ENCODE peak calls at places on chromosomes 16 and 17, in eight cellular contexts. X is heart left ventricle, Q is fibroblast of pulmonary artery, O is neural progenitor cell, K is IMR-90, C is BJ, S is lower leg skin, I is mucosa of descending colon. E is an unnamed sample.

GRCh38 chr17:13977837-13978236 is 91.5 kb upstream of the COX10 start:
- DNase-seq in X (no peak), Q (no peak), O (no peak), K (no peak), C (no peak), S (no peak), I (no peak), E (no peak)

GRCh38 chr17:55680983-55681382 is 41.7 kb downstream of the TMEM100 start:
- DNase-seq in X (no peak), Q (no peak), O (no peak), K (no peak), C (no peak), S (no peak), I (no peak), E (no peak)

GRCh38 chr17:78128616-78129384 is at the start of gene TMC6:
- DNase-seq in X (peak; percentile 78), Q (no peak), O (peak; percentile 74), K (no peak), C (no peak), S (no peak), I (peak; percentile 88), E (peak; percentile 82)

GRCh38 chr17:75720656-75721462 is at the start of gene ITGB4:
- DNase-seq in X (no peak), Q (no peak), O (peak; percentile 80), K (no peak), C (no peak), S (no peak), I (peak; percentile 91), E (peak; percentile 57)

GRCh38 chr17:68288804-68289203 is 2.1 kb downstream of the SLC16A6 start:
- DNase-seq in X (no peak), Q (no peak), O (peak; percentile 25), K (no peak), C (no peak), S (no peak), I (no peak), E (no peak)

GRCh38 chr17:72838068-72838467 is 254.4 kb downstream of the SLC39A11 start:
- DNase-seq in X (no peak), Q (no peak), O (no peak), K (no peak), C (no peak), S (no peak), I (no peak), E (no peak)

GRCh38 chr16:48507886-48508285 is 102.1 kb downstream of the N4BP1 start:
- DNase-seq in X (no peak), Q (no peak), O (no peak), K (no peak), C (no peak), S (no peak), I (no peak), E (no peak)

GRCh38 chr16:56357765-56358322 is 67.5 kb downstream of the AMFR start:
- DNase-seq in X (no peak), Q (no peak), O (peak; percentile 25), K (no peak), C (no peak), S (no peak), I (peak; percentile 44), E (no peak)

GRCh38 chr16:11076259-11077018 is 132.1 kb downstream of the CLEC16A start:
- DNase-seq in X (no peak), Q (no peak), O (peak; percentile 24), K (peak; percentile 44), C (no peak), S (no peak), I (no peak), E (peak; percentile 67)

GRCh38 chr17:80673152-80673920 is 128.7 kb downstream of the RPTOR start:
- DNase-seq in X (no peak), Q (peak; percentile 28), O (no peak), K (peak; percentile 40), C (no peak), S (no peak), I (no peak), E (no peak)

DNA sequence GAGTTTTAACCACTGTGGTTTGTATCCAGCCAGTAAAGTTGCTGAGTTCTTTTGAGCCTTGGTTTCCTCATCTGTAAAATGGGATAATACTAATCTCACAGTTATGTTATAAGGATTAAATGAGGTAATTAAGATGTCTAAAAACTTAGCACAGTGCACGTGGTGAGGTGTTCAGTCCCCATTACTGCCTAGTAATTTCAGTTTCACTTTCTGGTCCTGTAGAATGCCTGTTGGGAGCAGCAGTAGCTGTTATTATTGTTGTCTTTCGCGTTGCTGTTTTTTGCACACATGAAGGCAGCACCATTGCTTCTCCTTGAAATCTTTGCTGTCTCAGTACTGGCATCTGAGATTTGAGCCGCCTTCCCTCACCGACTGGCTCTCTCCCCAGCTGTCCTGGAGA is 182.4 kb downstream of the DNAH9 start:
- DNase-seq in X (no peak), Q (no peak), O (no peak), K (no peak), C (no peak), S (no peak), I (no peak), E (no peak)
- TF ChIP-seq CTCF in X (no peak), Q (no peak), O (no peak), K (no peak), C (no peak), S (no peak), I (no peak), E (no peak)

GRCh38 chr16:68113765-68114240 is 28.6 kb downstream of the NFATC3 start:
- DNase-seq in X (no peak), Q (no peak), O (no peak), K (no peak), C (no peak), S (no peak), I (no peak), E (no peak)

GRCh38 chr16:68117884-68118283 is 32.7 kb downstream of the NFATC3 start:
- DNase-seq in X (no peak), Q (no peak), O (no peak), K (no peak), C (no peak), S (no peak), I (no peak), E (no peak)

GRCh38 chr16:68113059-68113757 is 28.0 kb downstream of the NFATC3 start:
- DNase-seq in X (no peak), Q (no peak), O (no peak), K (no peak), C (no peak), S (no peak), I (no peak), E (no peak)

GRCh38 chr16:68115851-68116250 is 30.7 kb downstream of the NFATC3 start:
- DNase-seq in X (no peak), Q (no peak), O (no peak), K (no peak), C (no peak), S (no peak), I (no peak), E (no peak)

DNA sequence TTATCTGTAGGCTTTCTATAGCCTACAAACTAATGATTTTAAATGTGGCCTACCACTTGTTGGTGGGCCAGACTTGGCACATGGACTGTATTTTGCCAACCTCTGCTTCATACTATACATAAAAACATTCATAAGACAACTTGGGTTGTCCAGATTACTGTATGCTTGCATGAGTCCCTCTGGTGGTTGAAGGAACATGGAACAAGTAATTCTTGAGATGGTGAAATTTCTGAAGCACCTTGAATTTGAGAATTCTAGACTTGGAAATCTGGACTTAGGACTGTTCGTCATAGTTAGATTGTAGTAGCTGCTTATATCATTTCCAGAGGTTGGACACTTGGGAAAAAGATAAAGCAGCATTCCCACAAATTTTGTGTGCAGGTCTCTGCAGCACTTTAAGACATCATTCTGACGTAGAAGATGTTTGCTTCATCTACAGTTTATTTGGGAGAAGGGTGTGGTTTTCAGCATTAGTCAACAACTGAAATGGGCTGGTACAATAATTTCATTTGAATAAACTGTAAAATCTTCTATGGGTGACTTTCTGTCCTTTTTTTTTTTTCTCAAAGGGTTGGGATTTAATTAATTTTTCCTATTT is 31.2 kb downstream of the NFATC3 start:
- DNase-seq in X (no peak), Q (peak; percentile 65), O (no peak), K (peak; percentile 51), C (no peak), S (no peak), I (no peak), E (no peak)
- TF ChIP-seq CTCF in X (peak; percentile 32), Q (peak; percentile 74), O (peak; percentile 24), K (peak; percentile 46), C (peak; percentile 57), S (no peak), I (no peak), E (peak; percentile 63)

GRCh38 chr16:57997176-57997527 is 3.3 kb downstream of the ZNF319 start:
- DNase-seq in X (no peak), Q (no peak), O (no peak), K (no peak), C (no peak), S (no peak), I (no peak), E (no peak)
- TF ChIP-seq CTCF in X (no peak), Q (no peak), O (no peak), K (no peak), C (no peak), S (no peak), I (no peak), E (no peak)

DNA sequence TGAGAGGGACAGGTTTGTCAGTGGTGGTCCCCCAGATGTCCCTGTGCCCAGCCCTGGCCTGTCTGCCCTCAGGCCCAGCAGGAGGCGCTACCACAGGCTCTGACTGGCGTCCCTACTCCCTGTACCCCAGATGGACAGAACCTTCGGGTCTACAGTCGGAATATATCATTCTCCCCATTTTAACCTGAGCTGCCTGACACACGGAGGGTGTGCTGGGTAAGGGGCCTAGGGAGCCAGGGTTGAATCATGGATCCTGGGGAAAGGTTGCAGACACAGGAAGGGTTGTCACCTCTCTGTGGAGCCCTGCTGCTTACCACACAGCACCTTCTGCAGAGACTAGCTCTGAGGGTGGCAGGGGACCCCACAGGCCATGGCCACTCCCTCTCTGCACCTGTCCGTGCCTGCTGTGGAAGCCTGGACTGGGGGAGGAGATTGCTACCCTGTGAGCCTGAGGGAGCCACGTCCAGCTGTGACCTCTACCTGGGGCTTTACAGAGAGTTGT is 162.2 kb upstream of the ZNF267 start:
- DNase-seq in X (no peak), Q (no peak), O (no peak), K (no peak), C (no peak), S (no peak), I (no peak), E (no peak)
- TF ChIP-seq CTCF in X (no peak), Q (no peak), O (peak; percentile 11), K (no peak), C (no peak), S (no peak), I (no peak), E (peak; percentile 38)

DNA sequence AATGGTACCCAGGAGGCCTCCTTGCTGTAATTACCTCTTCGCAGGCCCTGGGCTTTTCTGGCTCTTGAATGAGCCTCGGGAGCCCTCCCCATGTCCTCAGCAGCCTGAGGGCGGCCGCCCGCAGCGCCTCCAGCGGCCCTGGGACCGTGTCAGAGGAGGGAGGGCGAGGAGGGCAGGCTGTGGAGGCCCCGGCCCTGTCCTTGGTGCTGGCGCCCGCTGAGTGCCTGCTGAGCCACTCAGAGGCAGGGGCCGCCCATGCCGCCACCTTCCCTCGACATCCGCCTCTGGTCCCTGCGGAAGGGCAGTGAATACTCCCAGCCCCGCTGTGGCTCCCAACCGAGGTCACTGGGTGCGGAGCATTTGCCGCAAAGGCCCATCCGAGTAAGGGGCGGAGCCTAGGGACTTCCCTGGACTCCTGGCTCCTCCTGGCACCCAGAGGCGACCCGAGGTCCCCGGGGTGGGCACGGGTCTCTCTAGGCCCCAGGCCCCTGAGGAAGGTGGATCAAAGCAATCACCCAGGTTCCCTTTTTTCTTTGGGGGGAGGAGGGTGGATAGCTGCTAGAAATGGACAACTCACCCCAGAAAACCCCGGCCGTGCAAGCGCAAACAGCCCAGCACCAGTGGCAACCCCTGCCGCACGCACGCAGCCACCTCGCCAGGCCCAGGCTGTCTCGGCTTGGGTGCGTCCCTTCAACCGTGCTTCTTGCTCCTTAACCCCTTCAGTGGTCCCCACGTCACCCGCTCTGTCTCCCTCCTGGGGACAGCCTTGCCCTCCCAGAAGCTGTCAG is 2.7 kb downstream of the RBFOX3 start:
- DNase-seq in X (no peak), Q (peak; percentile 25), O (peak; percentile 88), K (no peak), C (no peak), S (no peak), I (no peak), E (no peak)
- TF ChIP-seq CTCF in X (peak; percentile 14), Q (no peak), O (peak; percentile 38), K (peak; percentile 9), C (peak; percentile 17), S (no peak), I (no peak), E (no peak)